ENCODE peak calls at places on chromosomes 3 and 15, in six cellular contexts. F is PC-3; G is T-helper 17 cell; M is lower lobe of right lung; B is CD8-positive, alpha-beta T cell; Z is iris pigment epithelial cell. A is an unnamed sample.
A peak's percentile ranks its signal among the peaks of the same experiment; 100 is the strongest.

GRCh38 chr3:3552741-3553140 is 246.5 kb upstream of the LRRN1 start:
- DNase-seq in F (no peak), G (no peak), M (no peak), B (no peak), Z (peak; percentile 41), A (no peak)

GRCh38 chr3:106750092-106750491 is 627.1 kb upstream of the CCDC54 start:
- DNase-seq in F (no peak), G (no peak), M (no peak), B (no peak), Z (no peak), A (no peak)

GRCh38 chr3:45765956-45766355 is 30.4 kb downstream of the SLC6A20 start:
- DNase-seq in F (no peak), G (no peak), M (no peak), B (peak; percentile 7), Z (no peak), A (no peak)

GRCh38 chr15:75891895-75892294 is 11.8 kb upstream of the FBXO22 start:
- DNase-seq in F (peak; percentile 52), G (no peak), M (no peak), B (no peak), Z (peak; percentile 97), A (peak; percentile 60)

GRCh38 chr15:80923668-80924067 is 66.0 kb downstream of the MESD start:
- DNase-seq in F (peak; percentile 50), G (no peak), M (no peak), B (no peak), Z (no peak), A (no peak)

GRCh38 chr3:98793971-98794370 is 30.8 kb downstream of the ST3GAL6 start:
- DNase-seq in F (no peak), G (no peak), M (no peak), B (no peak), Z (peak; percentile 64), A (no peak)

GRCh38 chr15:52078876-52079700 is 33.5 kb downstream of the BCL2L10 start:
- DNase-seq in F (peak; percentile 68), G (peak; percentile 69), M (peak; percentile 88), B (peak; percentile 89), Z (peak; percentile 65), A (no peak)

GRCh38 chr3:129625071-129625874 is 18.8 kb upstream of the PLXND1 start:
- DNase-seq in F (no peak), G (no peak), M (peak; percentile 44), B (no peak), Z (no peak), A (no peak)

GRCh38 chr15:58864602-58865419 is 68.7 kb downstream of the SLTM start:
- DNase-seq in F (no peak), G (no peak), M (no peak), B (no peak), Z (peak; percentile 16), A (no peak)

GRCh38 chr3:31356941-31357340 is 175.8 kb upstream of the STT3B start:
- DNase-seq in F (peak; percentile 31), G (no peak), M (peak; percentile 73), B (no peak), Z (peak; percentile 71), A (no peak)

GRCh38 chr3:65939841-65940246 is 98.9 kb downstream of the MAGI1 start:
- DNase-seq in F (no peak), G (no peak), M (no peak), B (no peak), Z (no peak), A (no peak)

GRCh38 chr3:60979861-60980739 is 271.2 kb downstream of the FHIT start:
- DNase-seq in F (no peak), G (no peak), M (no peak), B (no peak), Z (peak; percentile 7), A (no peak)

GRCh38 chr15:36469567-36469966 is 109.9 kb upstream of the CDIN1 start:
- DNase-seq in F (no peak), G (no peak), M (no peak), B (no peak), Z (peak; percentile 47), A (peak; percentile 12)

GRCh38 chr3:53045784-53046170 is at the start of gene SFMBT1:
- DNase-seq in F (peak; percentile 81), G (peak; percentile 76), M (peak; percentile 77), B (peak; percentile 67), Z (peak; percentile 49), A (no peak)

GRCh38 chr15:35557012-35557411 is 11.0 kb upstream of the DPH6 start:
- DNase-seq in F (no peak), G (no peak), M (no peak), B (no peak), Z (no peak), A (no peak)

GRCh38 chr15:79154491-79155182 is 64.1 kb upstream of the RASGRF1 start:
- DNase-seq in F (no peak), G (no peak), M (no peak), B (no peak), Z (peak; percentile 15), A (no peak)

GRCh38 chr3:152236741-152237140 is 32.0 kb upstream of the MBNL1 start:
- DNase-seq in F (no peak), G (no peak), M (no peak), B (no peak), Z (no peak), A (no peak)

GRCh38 chr15:31340591-31340990 is 14.0 kb downstream of the KLF13 start:
- DNase-seq in F (no peak), G (no peak), M (no peak), B (no peak), Z (no peak), A (no peak)